ENCODE peak calls at places on chromosomes 6 and 20, in five cellular contexts. One of them, this sample, is unnamed.

GRCh38 chr6:169293196-169293595 is 39.5 kb upstream of the THBS2 start:
- DNase-seq in H9: no peak
- DNase-seq in mesenchymal stem cell: no peak
- DNase-seq in H1: no peak
- DNase-seq in trophoblast cell: no peak
- DNase-seq in this sample: no peak

GRCh38 chr6:3607171-3607570 is 144.3 kb downstream of the PXDC1 start:
- DNase-seq in H9: no peak
- DNase-seq in mesenchymal stem cell: no peak
- DNase-seq in H1: no peak
- DNase-seq in trophoblast cell: peak
- DNase-seq in this sample: no peak

GRCh38 chr6:108518714-108519576 is 41.8 kb upstream of the FOXO3 start:
- DNase-seq in H9: peak
- DNase-seq in mesenchymal stem cell: peak
- DNase-seq in H1: no peak
- DNase-seq in trophoblast cell: peak
- DNase-seq in this sample: no peak

GRCh38 chr6:102389994-102390393 is 996.5 kb downstream of the GRIK2 start:
- DNase-seq in H9: no peak
- DNase-seq in mesenchymal stem cell: no peak
- DNase-seq in H1: no peak
- DNase-seq in trophoblast cell: no peak
- DNase-seq in this sample: no peak

GRCh38 chr6:53984163-53984562 is 127.1 kb upstream of the MLIP start:
- DNase-seq in H9: no peak
- DNase-seq in mesenchymal stem cell: peak
- DNase-seq in H1: no peak
- DNase-seq in trophoblast cell: peak
- DNase-seq in this sample: no peak

GRCh38 chr6:145713746-145714145 is 21.6 kb downstream of the EPM2A start:
- DNase-seq in H9: no peak
- DNase-seq in mesenchymal stem cell: no peak
- DNase-seq in H1: no peak
- DNase-seq in trophoblast cell: no peak
- DNase-seq in this sample: no peak

GRCh38 chr6:170464524-170464979 is 88.6 kb downstream of the PSMB1 start:
- DNase-seq in H9: no peak
- DNase-seq in mesenchymal stem cell: no peak
- DNase-seq in H1: no peak
- DNase-seq in trophoblast cell: no peak
- DNase-seq in this sample: no peak

GRCh38 chr20:46757754-46758678 is 48.6 kb downstream of the SLC2A10 start:
- DNase-seq in H9: peak
- DNase-seq in mesenchymal stem cell: peak
- DNase-seq in H1: no peak
- DNase-seq in trophoblast cell: peak
- DNase-seq in this sample: peak

GRCh38 chr6:90025418-90026089 is 131.3 kb downstream of the GJA10 start:
- DNase-seq in H9: no peak
- DNase-seq in mesenchymal stem cell: peak
- DNase-seq in H1: no peak
- DNase-seq in trophoblast cell: no peak
- DNase-seq in this sample: no peak

GRCh38 chr20:24951536-24952047 is 2.5 kb downstream of the CST7 start:
- DNase-seq in H9: peak
- DNase-seq in mesenchymal stem cell: no peak
- DNase-seq in H1: no peak
- DNase-seq in trophoblast cell: no peak
- DNase-seq in this sample: no peak

GRCh38 chr20:54570561-54570960 is 95.2 kb downstream of the DOK5 start:
- DNase-seq in H9: no peak
- DNase-seq in mesenchymal stem cell: no peak
- DNase-seq in H1: no peak
- DNase-seq in trophoblast cell: no peak
- DNase-seq in this sample: no peak

GRCh38 chr6:63556369-63556768 is 15.9 kb upstream of the LOC128125822 start:
- DNase-seq in H9: no peak
- DNase-seq in mesenchymal stem cell: no peak
- DNase-seq in H1: no peak
- DNase-seq in trophoblast cell: no peak
- DNase-seq in this sample: no peak

GRCh38 chr20:1185781-1186334 is 1.1 kb upstream of the TMEM74B start:
- DNase-seq in H9: peak
- DNase-seq in mesenchymal stem cell: peak
- DNase-seq in H1: peak
- DNase-seq in trophoblast cell: peak
- DNase-seq in this sample: peak

GRCh38 chr6:21769405-21769851 is 175.9 kb downstream of the SOX4 start:
- DNase-seq in H9: peak
- DNase-seq in mesenchymal stem cell: peak
- DNase-seq in H1: no peak
- DNase-seq in trophoblast cell: no peak
- DNase-seq in this sample: peak

GRCh38 chr6:125913864-125914351 is 42.7 kb upstream of the HINT3 start:
- DNase-seq in H9: no peak
- DNase-seq in mesenchymal stem cell: peak
- DNase-seq in H1: no peak
- DNase-seq in trophoblast cell: peak
- DNase-seq in this sample: no peak

GRCh38 chr20:38805502-38805957 is at the start of gene PPP1R16B:
- DNase-seq in H9: peak
- DNase-seq in mesenchymal stem cell: peak
- DNase-seq in H1: no peak
- DNase-seq in trophoblast cell: peak
- DNase-seq in this sample: peak

GRCh38 chr20:17417221-17417620 is 114.0 kb downstream of the BFSP1 start:
- DNase-seq in H9: no peak
- DNase-seq in mesenchymal stem cell: no peak
- DNase-seq in H1: no peak
- DNase-seq in trophoblast cell: no peak
- DNase-seq in this sample: no peak

GRCh38 chr6:6676910-6677441 is 88.5 kb downstream of the LY86 start:
- DNase-seq in H9: peak
- DNase-seq in mesenchymal stem cell: peak
- DNase-seq in H1: peak
- DNase-seq in trophoblast cell: peak
- DNase-seq in this sample: peak

GRCh38 chr6:130223508-130223907 is 757 bp upstream of the SAMD3 start:
- DNase-seq in H9: no peak
- DNase-seq in mesenchymal stem cell: no peak
- DNase-seq in H1: no peak
- DNase-seq in trophoblast cell: no peak
- DNase-seq in this sample: no peak

GRCh38 chr20:53556267-53556897 is 37.3 kb downstream of the ZNF217 start:
- DNase-seq in H9: no peak
- DNase-seq in mesenchymal stem cell: no peak
- DNase-seq in H1: no peak
- DNase-seq in trophoblast cell: no peak
- DNase-seq in this sample: no peak

GRCh38 chr6:87196275-87196842 is 41.0 kb downstream of the ZNF292 start:
- DNase-seq in H9: no peak
- DNase-seq in mesenchymal stem cell: no peak
- DNase-seq in H1: no peak
- DNase-seq in trophoblast cell: no peak
- DNase-seq in this sample: no peak

GRCh38 chr6:71533939-71534379 is 245.3 kb downstream of the OGFRL1 start:
- DNase-seq in H9: no peak
- DNase-seq in mesenchymal stem cell: peak
- DNase-seq in H1: no peak
- DNase-seq in trophoblast cell: peak
- DNase-seq in this sample: no peak

GRCh38 chr6:167152858-167153257 is 4.9 kb downstream of the GPR31 start:
- DNase-seq in H9: no peak
- DNase-seq in mesenchymal stem cell: no peak
- DNase-seq in H1: no peak
- DNase-seq in trophoblast cell: no peak
- DNase-seq in this sample: no peak

GRCh38 chr20:5657190-5657872 is 92.9 kb upstream of the SHLD1 start:
- DNase-seq in H9: no peak
- DNase-seq in mesenchymal stem cell: peak
- DNase-seq in H1: no peak
- DNase-seq in trophoblast cell: peak
- DNase-seq in this sample: no peak

GRCh38 chr6:65117854-65118409 is 589.1 kb downstream of the EYS start:
- DNase-seq in H9: no peak
- DNase-seq in mesenchymal stem cell: no peak
- DNase-seq in H1: no peak
- DNase-seq in trophoblast cell: no peak
- DNase-seq in this sample: no peak

GRCh38 chr6:168239374-168239773 is 80.2 kb downstream of the DACT2 start:
- DNase-seq in H9: no peak
- DNase-seq in mesenchymal stem cell: peak
- DNase-seq in H1: no peak
- DNase-seq in trophoblast cell: no peak
- DNase-seq in this sample: no peak

DNA sequence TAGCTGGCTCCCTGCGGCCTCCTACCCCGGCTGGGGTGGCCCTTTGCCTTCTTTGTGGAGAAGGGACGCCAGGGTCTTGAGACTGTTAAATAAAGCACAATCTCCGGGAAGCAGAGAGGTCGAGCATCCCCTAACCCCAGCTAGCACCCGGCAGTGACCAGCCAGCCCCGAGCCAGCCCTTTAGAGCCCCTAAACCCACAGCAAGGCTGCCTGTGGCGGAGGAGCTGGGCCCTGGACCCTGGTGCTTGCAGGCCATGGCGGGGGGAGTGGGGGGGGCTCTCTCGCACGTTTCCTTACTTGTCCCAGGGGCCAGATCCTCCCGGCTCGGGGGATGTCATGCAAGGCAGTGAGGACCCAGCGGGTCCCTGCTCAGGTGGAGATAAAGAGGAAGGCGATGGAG is 49.2 kb upstream of the GATA5 start:
- DNase-seq in H9: no peak
- DNase-seq in mesenchymal stem cell: no peak
- DNase-seq in H1: no peak
- DNase-seq in trophoblast cell: no peak
- DNase-seq in this sample: no peak
- H2BK12ac ChIP-seq in H9: no peak
- H2BK12ac ChIP-seq in mesenchymal stem cell: no peak
- H2BK12ac ChIP-seq in H1: peak
- H2BK12ac ChIP-seq in trophoblast cell: no peak
- H2BK12ac ChIP-seq in this sample: peak

DNA sequence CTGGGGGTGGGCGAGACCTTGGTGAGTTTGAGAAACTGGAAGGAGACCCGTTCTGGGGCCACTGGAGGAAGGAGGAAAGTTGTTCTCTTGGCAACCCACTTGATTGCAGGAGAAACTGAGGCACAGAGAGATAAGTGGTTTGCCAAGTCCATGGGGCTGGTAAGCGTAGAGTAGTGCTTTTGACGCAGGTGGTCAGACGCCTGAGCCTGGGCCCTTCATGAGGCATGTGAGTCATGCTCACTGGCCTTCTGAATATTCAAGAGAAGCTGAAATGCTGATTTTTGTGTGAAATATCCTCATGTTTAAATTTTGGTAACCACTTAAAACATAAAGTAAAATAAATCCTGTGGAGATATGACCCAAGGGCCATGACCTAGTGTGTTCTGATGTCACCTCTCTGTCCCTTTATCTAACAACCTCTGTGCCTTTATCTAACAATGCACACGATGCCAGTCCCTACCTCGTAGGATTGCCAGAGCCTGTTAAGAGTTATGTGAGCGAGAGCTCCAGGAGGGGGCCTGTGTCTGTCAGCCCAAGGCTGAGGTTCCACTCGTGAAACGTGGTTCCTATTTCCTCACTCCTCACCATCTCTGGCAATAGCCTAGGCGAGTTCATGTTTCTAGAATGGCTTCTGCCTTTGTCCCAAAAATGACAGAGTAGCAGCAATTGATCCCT is 32.8 kb upstream of the PMEPA1 start:
- DNase-seq in H9: no peak
- DNase-seq in mesenchymal stem cell: no peak
- DNase-seq in H1: no peak
- DNase-seq in trophoblast cell: no peak
- DNase-seq in this sample: no peak
- H3K27ac ChIP-seq in H9: no peak
- H3K27ac ChIP-seq in mesenchymal stem cell: no peak
- H3K27ac ChIP-seq in H1: no peak
- H3K27ac ChIP-seq in trophoblast cell: no peak
- H3K27ac ChIP-seq in this sample: no peak

GRCh38 chr6:105051941-105052471 is 95.1 kb downstream of the LIN28B start:
- DNase-seq in H9: no peak
- DNase-seq in mesenchymal stem cell: peak
- DNase-seq in H1: no peak
- DNase-seq in trophoblast cell: peak
- DNase-seq in this sample: no peak
- H2BK120ac ChIP-seq in H9: no peak
- H2BK120ac ChIP-seq in mesenchymal stem cell: no peak
- H2BK120ac ChIP-seq in H1: no peak
- H2BK120ac ChIP-seq in trophoblast cell: no peak
- H2BK120ac ChIP-seq in this sample: no peak

GRCh38 chr6:74568851-74569250 is 637.0 kb downstream of the COL12A1 start:
- DNase-seq in H9: no peak
- DNase-seq in mesenchymal stem cell: peak
- DNase-seq in H1: no peak
- DNase-seq in trophoblast cell: no peak
- DNase-seq in this sample: no peak
- H2BK12ac ChIP-seq in H9: no peak
- H2BK12ac ChIP-seq in mesenchymal stem cell: no peak
- H2BK12ac ChIP-seq in H1: no peak
- H2BK12ac ChIP-seq in trophoblast cell: no peak
- H2BK12ac ChIP-seq in this sample: no peak

This sample was measured in neuronal stem cell.